ENCODE peak calls at places on chromosomes 12 and 14, in four cellular contexts. J is brain microvascular endothelial cell, N is astrocyte, C is GM23338. V is an unnamed sample.
A peak's percentile ranks its signal among the peaks of the same experiment; 100 is the strongest.

GRCh38 chr12:16560273-16560672 is 45.7 kb downstream of the LMO3 start:
- DNase-seq in J (no peak), N (no peak), C (peak; percentile 51), V (no peak)

GRCh38 chr14:61934385-61934784 is 172.2 kb downstream of the SNAPC1 start:
- DNase-seq in J (peak; percentile 94), N (peak; percentile 94), C (no peak), V (no peak)

GRCh38 chr14:73058923-73059311 is 583 bp downstream of the RBM25 start:
- DNase-seq in J (peak; percentile 7), N (peak; percentile 18), C (peak; percentile 62), V (no peak)

GRCh38 chr14:62674833-62675232 is 370.4 kb downstream of the KCNH5 start:
- DNase-seq in J (no peak), N (no peak), C (no peak), V (no peak)

GRCh38 chr12:108602209-108602705 is 4.4 kb upstream of the TMEM119 start:
- DNase-seq in J (no peak), N (no peak), C (no peak), V (no peak)

GRCh38 chr14:34971381-34971780 is 11.4 kb upstream of the SRP54 start:
- DNase-seq in J (peak; percentile 22), N (peak; percentile 36), C (no peak), V (no peak)

GRCh38 chr14:102993523-102993922 is 63.8 kb downstream of the CDC42BPB start:
- DNase-seq in J (peak; percentile 44), N (peak; percentile 43), C (no peak), V (no peak)

GRCh38 chr14:20607617-20608016 is 16.4 kb upstream of the RNASE12 start:
- DNase-seq in J (no peak), N (no peak), C (no peak), V (no peak)

GRCh38 chr14:58919262-58919661 is 269.2 kb upstream of the DAAM1 start:
- DNase-seq in J (no peak), N (no peak), C (no peak), V (no peak)

GRCh38 chr14:32224731-32225377 is 21.8 kb upstream of the RNU6-8 start:
- DNase-seq in J (peak; percentile 54), N (peak; percentile 62), C (peak; percentile 30), V (peak; percentile 35)

GRCh38 chr12:103589517-103589916 is 2.4 kb downstream of the STAB2 start:
- DNase-seq in J (no peak), N (no peak), C (no peak), V (no peak)

GRCh38 chr12:124686885-124687694 is 119.7 kb upstream of the NCOR2 start:
- DNase-seq in J (no peak), N (no peak), C (no peak), V (no peak)

GRCh38 chr12:18250313-18250916 is 10.9 kb upstream of the PIK3C2G start:
- DNase-seq in J (peak; percentile 51), N (peak; percentile 39), C (peak; percentile 93), V (no peak)

GRCh38 chr12:13570005-13570694 is 373.6 kb downstream of the EMP1 start:
- DNase-seq in J (no peak), N (no peak), C (no peak), V (no peak)

GRCh38 chr12:52020539-52021336 is 14.0 kb downstream of the TAMALIN start:
- DNase-seq in J (peak; percentile 31), N (no peak), C (peak; percentile 91), V (no peak)

GRCh38 chr12:107133462-107133861 is 40.1 kb upstream of the CRY1 start:
- DNase-seq in J (no peak), N (no peak), C (no peak), V (no peak)

GRCh38 chr12:3047961-3048360 is 29.2 kb upstream of the TSPAN9 start:
- DNase-seq in J (no peak), N (no peak), C (peak; percentile 29), V (no peak)

GRCh38 chr12:58026421-58026820 is 85.1 kb downstream of the ATP23 start:
- DNase-seq in J (no peak), N (no peak), C (no peak), V (no peak)

GRCh38 chr12:121295746-121296617 is 527 bp downstream of the CAMKK2 start:
- DNase-seq in J (no peak), N (no peak), C (peak; percentile 44), V (no peak)

GRCh38 chr14:61766136-61766535 is 3.9 kb downstream of the SNAPC1 start:
- DNase-seq in J (no peak), N (no peak), C (no peak), V (no peak)

GRCh38 chr12:5456906-5457305 is 25.0 kb downstream of the NTF3 start:
- DNase-seq in J (peak; percentile 59), N (peak; percentile 70), C (peak; percentile 19), V (no peak)

GRCh38 chr14:76678244-76678643 is 83.0 kb upstream of the VASH1 start:
- DNase-seq in J (no peak), N (no peak), C (no peak), V (no peak)

GRCh38 chr14:85533821-85534271 is 3.9 kb downstream of the FLRT2 start:
- DNase-seq in J (no peak), N (no peak), C (peak; percentile 73), V (no peak)

GRCh38 chr12:57016348-57016747 is at the start of gene TAC3:
- DNase-seq in J (no peak), N (no peak), C (peak; percentile 69), V (no peak)

GRCh38 chr12:90060031-90060430 is 351.4 kb upstream of the ATP2B1 start:
- DNase-seq in J (no peak), N (no peak), C (no peak), V (no peak)

GRCh38 chr12:7542813-7543212 is 39.2 kb upstream of the CD163 start:
- DNase-seq in J (peak; percentile 3), N (no peak), C (no peak), V (no peak)

GRCh38 chr14:104786091-104786586 is 9.4 kb downstream of the AKT1 start:
- DNase-seq in J (no peak), N (no peak), C (no peak), V (no peak)

GRCh38 chr14:35215110-35215872 is 76.9 kb upstream of the PSMA6 start:
- DNase-seq in J (peak; percentile 32), N (peak; percentile 60), C (peak; percentile 63), V (no peak)

GRCh38 chr14:90820958-90821357 is 4.7 kb upstream of the TTC7B start:
- DNase-seq in J (peak; percentile 37), N (peak; percentile 75), C (no peak), V (no peak)

GRCh38 chr12:107645630-107646333 is 39.8 kb upstream of the PWP1 start:
- DNase-seq in J (no peak), N (no peak), C (peak; percentile 88), V (peak; percentile 53)

DNA sequence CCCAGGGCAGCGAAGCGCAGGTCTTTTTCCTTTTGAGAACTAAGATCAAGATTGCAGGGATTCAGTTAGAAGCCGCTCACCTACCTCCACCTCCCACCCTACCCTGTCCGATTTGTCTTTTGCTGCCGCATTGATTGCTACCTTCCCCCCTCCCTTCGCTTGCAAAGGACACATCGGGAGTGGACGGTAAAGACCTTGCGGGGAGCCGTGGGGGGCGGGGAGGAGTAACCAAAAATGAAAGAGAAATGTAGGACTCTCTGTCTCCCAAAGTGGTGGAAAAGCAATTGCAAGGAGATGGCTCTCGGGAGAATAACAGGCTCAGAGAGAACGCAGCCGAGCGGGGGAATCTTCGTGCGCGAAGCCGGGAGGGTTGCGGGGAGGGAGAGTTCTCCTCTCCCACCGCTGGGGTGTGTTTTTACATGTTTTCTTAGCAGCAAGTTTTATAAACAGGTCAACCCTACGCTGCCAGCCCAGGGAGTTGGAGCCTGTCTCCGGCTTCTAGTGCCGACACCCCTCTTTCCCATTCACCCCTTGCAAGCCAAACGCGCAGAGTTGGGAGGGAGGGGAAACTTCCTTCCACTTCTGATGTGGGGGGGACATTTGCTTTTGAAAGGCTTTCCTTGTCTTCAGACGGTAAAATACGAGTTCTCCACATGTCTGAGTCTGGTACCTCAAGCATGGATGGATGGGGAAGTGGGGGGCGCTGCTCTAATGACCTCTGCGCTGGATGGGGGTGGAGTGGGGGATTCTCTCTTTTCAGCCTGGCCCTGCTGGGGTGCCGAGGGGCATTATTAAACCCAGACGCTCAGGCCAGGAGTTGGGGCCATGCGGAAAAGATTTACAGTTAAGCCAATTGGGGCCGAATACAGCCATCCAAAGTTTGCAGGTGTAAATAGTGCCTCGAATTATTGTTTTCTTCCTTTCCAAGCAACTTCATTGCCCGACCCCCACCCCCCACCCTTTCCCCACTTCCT is 8.9 kb upstream of the TBX3 start:
- DNase-seq in J (no peak), N (no peak), C (peak; percentile 68), V (no peak)
- H3K27ac ChIP-seq in J (no peak overlapping the region), N (no peak overlapping the region), C (no peak overlapping the region), V (no peak overlapping the region)

DNA sequence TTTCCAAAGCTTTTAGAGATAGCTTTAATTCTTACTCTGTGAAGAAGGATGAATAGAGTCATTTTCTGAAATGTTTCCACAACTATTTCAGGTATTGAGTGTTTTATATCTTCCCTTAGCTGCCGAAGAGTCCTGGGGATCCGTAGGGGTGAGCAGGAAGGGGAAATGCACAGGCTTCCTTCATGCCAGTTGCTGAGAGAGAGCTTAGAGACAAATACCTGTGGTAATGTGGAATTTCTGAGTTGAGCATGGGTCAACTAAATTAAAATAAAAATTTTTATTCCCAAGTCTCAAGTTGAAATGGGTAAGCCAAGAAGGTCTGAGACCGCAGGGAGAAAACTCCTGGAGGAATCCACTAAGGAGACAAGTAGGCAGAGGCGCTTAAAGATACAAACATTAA is 185.7 kb downstream of the DAD1 start:
- DNase-seq in J (no peak), N (peak; percentile 69), C (no peak), V (no peak)
- H3K4me3 ChIP-seq in J (no peak overlapping the region), N (no peak overlapping the region), C (no peak overlapping the region), V (no peak overlapping the region)

GRCh38 chr12:53955036-53955775 is 503 bp downstream of the HOXC12 start:
- DNase-seq in J (no peak), N (no peak), C (peak; percentile 50), V (no peak)

GRCh38 chr12:53952871-53953734 is 1.6 kb upstream of the HOXC12 start:
- DNase-seq in J (no peak), N (no peak), C (peak; percentile 87), V (no peak)

GRCh38 chr12:53955776-53956250 is 1.1 kb downstream of the HOXC12 start:
- DNase-seq in J (no peak), N (no peak), C (no peak), V (no peak)

GRCh38 chr12:53953831-53954693 is 641 bp upstream of the HOXC12 start:
- DNase-seq in J (no peak), N (no peak), C (no peak), V (no peak)

DNA sequence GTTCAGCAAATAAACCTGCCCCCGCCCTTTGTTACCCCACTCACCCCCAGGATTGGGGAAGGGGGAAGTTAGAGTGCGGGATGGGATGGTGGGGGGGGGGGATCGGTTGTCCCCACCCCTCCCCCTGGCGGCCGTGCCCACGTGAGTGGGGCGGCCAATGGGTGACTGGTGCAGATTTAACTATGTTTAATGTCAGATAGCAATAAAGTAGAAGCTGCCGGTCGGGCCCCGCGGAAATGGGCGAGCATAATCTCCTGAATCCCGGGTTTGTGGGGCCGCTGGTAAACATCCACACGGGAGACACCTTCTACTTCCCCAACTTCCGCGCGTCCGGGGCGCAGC is at the start of gene HOXC12:
- DNase-seq in J (no peak), N (no peak), C (peak; percentile 42), V (no peak)
- H3K27me3 ChIP-seq in J (peaks cover 97% of the 10 kb centered on the region), N (peaks cover 92% of the 10 kb centered on the region), C (peaks cover 100% of the 10 kb centered on the region), V (peaks cover 100% of the 10 kb centered on the region)

DNA sequence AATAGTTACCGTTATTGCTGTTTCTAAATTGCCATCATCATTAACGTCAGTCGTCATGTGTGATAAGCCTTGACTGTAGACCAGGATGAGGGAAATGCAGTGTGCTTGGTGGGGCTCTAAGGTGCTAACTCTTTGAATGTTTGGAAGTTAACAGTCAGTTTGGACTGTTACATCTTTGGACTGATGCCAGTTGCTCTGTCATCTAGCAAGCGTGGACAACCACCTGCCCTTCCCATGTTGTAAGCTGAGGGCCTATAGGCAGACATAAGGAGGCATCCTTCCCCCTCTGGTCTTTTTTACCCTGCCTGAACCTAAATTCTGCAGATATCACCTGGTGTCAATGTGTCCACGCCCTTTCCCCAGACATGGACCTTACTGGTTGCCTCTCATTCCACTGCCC is 94.4 kb downstream of the PPP2R5C start:
- DNase-seq in J (no peak), N (no peak), C (no peak), V (no peak)
- H3K27ac ChIP-seq in J (no peak overlapping the region), N (no peak overlapping the region), C (no peak overlapping the region), V (no peak overlapping the region)